ENCODE peak calls at places on chromosome 18, in seven cellular contexts. H, V, D, M, B, G and J are unnamed samples.

GRCh38 chr18:22169011-22169888 is at the start of gene GATA6:
- DNase-seq in D (peak; percentile 75), H (peak; percentile 63), B (peak; percentile 69), G (peak; percentile 87), M (no peak), V (peak; percentile 84), J (peak; percentile 48)

GRCh38 chr18:25434771-25435461 is 83.0 kb upstream of the ZNF521 start:
- DNase-seq in V (no peak), M (no peak), D (no peak), G (no peak), B (no peak), H (no peak), J (no peak)

GRCh38 chr18:42649636-42650035 is 465.8 kb downstream of the RIT2 start:
- DNase-seq in D (no peak), H (no peak), B (no peak), G (no peak), V (no peak), M (no peak), J (no peak)

GRCh38 chr18:5463390-5463789 is 80.4 kb downstream of the EPB41L3 start:
- DNase-seq in D (no peak), B (no peak), G (no peak), M (no peak), V (no peak), H (no peak), J (no peak)

GRCh38 chr18:33818145-33818544 is 240.1 kb downstream of the ASXL3 start:
- DNase-seq in D (no peak), H (no peak), B (no peak), V (no peak), M (no peak), G (no peak), J (no peak)

GRCh38 chr18:48337053-48337452 is 72.1 kb downstream of the ZBTB7C start:
- DNase-seq in B (no peak), D (no peak), G (no peak), M (no peak), H (no peak), V (no peak), J (no peak)

GRCh38 chr18:79940126-79940813 is 11.2 kb downstream of the SLC66A2 start:
- DNase-seq in H (no peak), V (no peak), B (no peak), M (no peak), D (no peak), G (no peak), J (no peak)

GRCh38 chr18:830315-830901 is 18.4 kb upstream of the YES1 start:
- DNase-seq in D (peak; percentile 38), V (no peak), H (no peak), G (no peak), B (no peak), M (no peak), J (no peak)

GRCh38 chr18:73365018-73365417 is 497.2 kb upstream of the NETO1 start:
- DNase-seq in M (no peak), V (no peak), D (no peak), G (no peak), B (no peak), H (no peak), J (no peak)

GRCh38 chr18:62128157-62128556 is 58.7 kb downstream of the PIGN start:
- DNase-seq in V (no peak), G (no peak), B (no peak), H (no peak), M (no peak), D (no peak), J (no peak)

GRCh38 chr18:26312196-26312595 is 86.0 kb downstream of the TAF4B start:
- DNase-seq in D (no peak), V (no peak), H (no peak), M (no peak), G (no peak), B (peak; percentile 15), J (no peak)

GRCh38 chr18:45174755-45175154 is 440.5 kb upstream of the SLC14A2 start:
- DNase-seq in G (no peak), V (no peak), B (peak; percentile 6), H (no peak), M (no peak), D (no peak), J (no peak)

GRCh38 chr18:7116001-7116831 is 1.4 kb downstream of the LAMA1 start:
- DNase-seq in B (peak; percentile 45), D (no peak), G (peak; percentile 52), M (no peak), H (no peak), V (no peak), J (no peak)

GRCh38 chr18:48068916-48069445 is 138.5 kb upstream of the SMAD2 start:
- DNase-seq in B (no peak), D (no peak), H (no peak), M (no peak), V (no peak), G (no peak), J (no peak)

GRCh38 chr18:43893001-43893637 is 615.8 kb upstream of the SYT4 start:
- DNase-seq in B (no peak), M (no peak), D (no peak), V (no peak), H (no peak), G (no peak), J (no peak)

GRCh38 chr18:3857544-3857943 is 407.6 kb downstream of the TGIF1 start:
- DNase-seq in B (no peak), H (no peak), V (no peak), M (no peak), D (no peak), G (no peak), J (no peak)

GRCh38 chr18:56910967-56911366 is 235.9 kb upstream of the BOD1L2 start:
- DNase-seq in V (no peak), H (no peak), D (no peak), B (no peak), M (no peak), G (no peak), J (no peak)

GRCh38 chr18:250685-251084 is 17.2 kb downstream of the THOC1 start:
- DNase-seq in B (no peak), V (no peak), G (no peak), H (no peak), M (no peak), D (no peak), J (no peak)

GRCh38 chr18:74286106-74286856 is 5.5 kb downstream of the CYB5A start:
- DNase-seq in V (no peak), H (no peak), B (no peak), M (no peak), D (no peak), G (no peak), J (no peak)

GRCh38 chr18:37179384-37179783 is 350.5 kb downstream of the KIAA1328 start:
- DNase-seq in D (no peak), G (no peak), B (peak; percentile 12), V (no peak), M (no peak), H (no peak), J (no peak)

GRCh38 chr18:75064513-75064905 is 144.4 kb downstream of the PTGR3 start:
- DNase-seq in M (no peak), H (no peak), G (no peak), D (no peak), B (no peak), V (no peak), J (no peak)

GRCh38 chr18:14908541-14908940 is 160.6 kb downstream of the ANKRD30B start:
- DNase-seq in M (no peak), B (no peak), D (no peak), G (no peak), V (no peak), H (no peak), J (no peak)

GRCh38 chr18:74534150-74534969 is at the start of gene CNDP1:
- DNase-seq in G (no peak), H (no peak), V (no peak), M (no peak), D (no peak), B (no peak), J (no peak)

GRCh38 chr18:63848159-63848558 is 39.3 kb upstream of the SERPINB2 start:
- DNase-seq in H (no peak), D (no peak), B (peak; percentile 22), V (peak; percentile 39), G (no peak), M (no peak), J (no peak)

GRCh38 chr18:49856531-49856930 is 43.2 kb upstream of the ACAA2 start:
- DNase-seq in G (no peak), D (no peak), M (no peak), H (no peak), B (no peak), V (no peak), J (no peak)
- TF ChIP-seq TAF1 in G (no peak), D (no peak), M (no peak), H (no peak), B (no peak), V (no peak), J (no peak)

GRCh38 chr18:13826209-13826608 is 2.3 kb downstream of the MC5R start:
- DNase-seq in H (no peak), B (no peak), V (no peak), G (no peak), M (no peak), D (no peak), J (no peak)

GRCh38 chr18:13823707-13824395 is at the start of gene MC5R:
- DNase-seq in M (no peak), H (peak; percentile 95), G (peak; percentile 95), V (peak; percentile 23), D (peak; percentile 82), B (peak; percentile 92), J (peak; percentile 90)
- TF ChIP-seq TAF1 in M (no peak), H (no peak), G (no peak), V (no peak), D (no peak), B (no peak), J (no peak)

GRCh38 chr18:58756596-58757240 is 85.5 kb downstream of the MALT1 start:
- DNase-seq in V (no peak), H (no peak), M (no peak), G (no peak), D (no peak), B (no peak), J (no peak)
- TF ChIP-seq TAF1 in V (no peak), H (no peak), M (no peak), G (no peak), D (no peak), B (no peak), J (no peak)

GRCh38 chr18:23812566-23813440 is 123.5 kb downstream of the LAMA3 start:
- DNase-seq in B (peak; percentile 34), M (no peak), V (no peak), D (peak; percentile 20), H (no peak), G (no peak), J (no peak)

GRCh38 chr18:23811176-23811575 is 121.9 kb downstream of the LAMA3 start:
- DNase-seq in M (no peak), G (no peak), D (no peak), H (no peak), V (no peak), B (no peak), J (no peak)

GRCh38 chr18:23819005-23819404 is 129.8 kb downstream of the LAMA3 start:
- DNase-seq in B (no peak), M (no peak), D (no peak), H (no peak), G (no peak), V (no peak), J (no peak)

GRCh38 chr18:23814977-23815614 is 125.8 kb downstream of the LAMA3 start:
- DNase-seq in B (peak; percentile 10), G (no peak), M (no peak), V (no peak), D (no peak), H (no peak), J (no peak)

DNA sequence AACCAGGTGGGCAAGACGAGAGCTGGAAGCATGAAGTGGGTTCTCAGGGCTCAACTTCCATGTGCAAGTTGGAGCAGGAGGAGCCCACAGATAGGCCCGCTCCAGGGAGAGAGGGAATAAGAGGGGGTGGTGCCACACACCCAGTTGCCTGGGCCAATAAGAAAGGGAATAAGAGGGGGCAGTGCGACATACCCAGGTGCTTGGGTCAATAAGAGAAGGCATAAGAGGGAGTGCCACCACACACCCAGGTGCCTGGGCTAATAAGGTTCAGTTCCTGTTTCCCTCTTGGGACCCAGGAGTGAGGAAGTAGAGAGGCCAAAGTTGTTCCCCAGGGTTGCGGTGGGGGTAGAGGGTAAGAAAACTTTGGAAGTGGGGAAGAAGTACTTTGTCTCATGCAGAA is 127.5 kb downstream of the LAMA3 start:
- DNase-seq in H (no peak), M (no peak), B (no peak), V (no peak), G (no peak), D (no peak), J (no peak)
- TF ChIP-seq TAF1 in H (no peak), M (no peak), B (no peak), V (no peak), G (no peak), D (no peak), J (no peak)